ENCODE peak calls at places on chromosomes 3 and 15, in five cellular contexts. J, C, I, H and P are unnamed samples.

GRCh38 chr3:50627407-50628051 is 10.6 kb downstream of the MAPKAPK3 start:
- DNase-seq in J (no peak), C (no peak), I (peak; percentile 56), H (no peak), P (no peak)

GRCh38 chr3:151265866-151266265 is 12.5 kb downstream of the P2RY14 start:
- DNase-seq in J (peak; percentile 44), C (peak; percentile 26), I (no peak), H (peak; percentile 78), P (no peak)

GRCh38 chr3:48460517-48460902 is 14.0 kb downstream of the ATRIP start:
- DNase-seq in J (no peak), C (no peak), I (no peak), H (no peak), P (no peak)

GRCh38 chr3:120182613-120183524 is 88.6 kb upstream of the GSK3B start:
- DNase-seq in J (no peak), C (peak; percentile 36), I (peak; percentile 34), H (no peak), P (no peak)

GRCh38 chr3:17166369-17166768 is 281.6 kb downstream of the PLCL2 start:
- DNase-seq in J (no peak), C (no peak), I (no peak), H (no peak), P (no peak)

GRCh38 chr3:86245360-86245759 is 745.6 kb downstream of the VGLL3 start:
- DNase-seq in J (no peak), C (no peak), I (no peak), H (no peak), P (no peak)

GRCh38 chr3:41102053-41102556 is 97.2 kb upstream of the CTNNB1 start:
- DNase-seq in J (no peak), C (no peak), I (peak; percentile 67), H (no peak), P (no peak)

GRCh38 chr3:123336001-123336400 is 112.9 kb downstream of the ADCY5 start:
- DNase-seq in J (no peak), C (no peak), I (no peak), H (peak; percentile 58), P (no peak)

GRCh38 chr15:25860885-25861866 is 2.0 kb downstream of the ATP10A start:
- DNase-seq in J (no peak), C (no peak), I (no peak), H (no peak), P (no peak)

GRCh38 chr3:142226474-142226873 is 1.1 kb upstream of the GK5 start:
- DNase-seq in J (no peak), C (no peak), I (peak; percentile 12), H (no peak), P (no peak)

GRCh38 chr3:46858996-46859710 is 4.1 kb downstream of the MYL3 start:
- DNase-seq in J (no peak), C (no peak), I (no peak), H (peak; percentile 51), P (no peak)

GRCh38 chr3:621714-622113 is 425.2 kb downstream of the CHL1 start:
- DNase-seq in J (no peak), C (no peak), I (no peak), H (no peak), P (no peak)

GRCh38 chr15:82624008-82624407 is 23.2 kb downstream of the CPEB1 start:
- DNase-seq in J (no peak), C (no peak), I (no peak), H (no peak), P (no peak)

GRCh38 chr3:47344971-47345370 is 35.9 kb upstream of the PTPN23 start:
- DNase-seq in J (no peak), C (no peak), I (no peak), H (no peak), P (no peak)

GRCh38 chr3:119647177-119647576 is 13.2 kb downstream of the POPDC2 start:
- DNase-seq in J (no peak), C (no peak), I (no peak), H (no peak), P (no peak)

GRCh38 chr3:182697345-182697919 is 95.9 kb upstream of the ATP11B start:
- DNase-seq in J (no peak), C (no peak), I (no peak), H (no peak), P (no peak)

GRCh38 chr3:157692468-157692867 is 189.3 kb upstream of the VEPH1 start:
- DNase-seq in J (no peak), C (no peak), I (no peak), H (no peak), P (no peak)

GRCh38 chr15:74838117-74838516 is 4.8 kb downstream of the ULK3 start:
- DNase-seq in J (no peak), C (no peak), I (no peak), H (no peak), P (no peak)

GRCh38 chr3:21237638-21238037 is 513.4 kb downstream of the ZNF385D start:
- DNase-seq in J (no peak), C (no peak), I (no peak), H (no peak), P (no peak)

GRCh38 chr15:51982013-51982769 is 10.6 kb upstream of the LEO1 start:
- DNase-seq in J (no peak), C (peak; percentile 68), I (peak; percentile 89), H (no peak), P (peak; percentile 5)
- TF ChIP-seq CTCF in J (no peak), C (peak; percentile 47), I (peak; percentile 97), H (peak; percentile 65), P (peak; percentile 88)

DNA sequence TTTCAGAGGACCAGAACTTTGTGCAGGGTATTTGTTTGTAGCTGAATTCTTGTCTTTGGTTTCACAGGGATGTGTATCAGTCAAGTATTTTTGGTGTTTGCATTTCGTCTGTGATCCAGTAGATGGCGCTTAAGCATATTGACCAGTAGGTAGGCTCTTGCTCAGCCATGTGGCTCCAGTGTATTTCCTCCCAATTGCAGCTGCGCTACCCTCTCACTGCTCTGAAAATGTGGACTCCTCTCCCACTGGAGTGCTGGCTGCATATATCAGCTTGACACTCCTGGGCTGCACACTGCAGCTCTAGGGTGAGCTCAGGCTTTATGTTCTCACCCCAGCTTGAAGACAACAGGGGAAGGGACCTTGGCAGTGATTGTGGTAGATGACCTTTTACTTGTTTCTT is 1264.3 kb upstream of the ALCAM start:
- DNase-seq in J (no peak), C (peak; percentile 22), I (peak; percentile 51), H (no peak), P (no peak)
- TF ChIP-seq CTCF in J (no peak), C (peak; percentile 49), I (peak; percentile 41), H (peak; percentile 36), P (no peak)

GRCh38 chr3:156474560-156475389 is 80.1 kb downstream of the SSR3 start:
- DNase-seq in J (no peak), C (peak; percentile 18), I (no peak), H (no peak), P (no peak)
- TF ChIP-seq CTCF in J (no peak), C (peak; percentile 50), I (no peak), H (peak; percentile 33), P (peak; percentile 24)

GRCh38 chr3:113228969-113229368 is 17.6 kb downstream of the BOC start:
- DNase-seq in J (no peak), C (no peak), I (no peak), H (no peak), P (no peak)
- TF ChIP-seq CTCF in J (no peak), C (no peak), I (no peak), H (no peak), P (no peak)

GRCh38 chr3:55620361-55621025 is 133.4 kb upstream of the WNT5A start:
- DNase-seq in J (no peak), C (no peak), I (no peak), H (no peak), P (no peak)

GRCh38 chr3:55621026-55621422 is 133.9 kb upstream of the WNT5A start:
- DNase-seq in J (no peak), C (no peak), I (no peak), H (no peak), P (no peak)

GRCh38 chr3:55622733-55623132 is 135.6 kb upstream of the WNT5A start:
- DNase-seq in J (no peak), C (no peak), I (no peak), H (no peak), P (no peak)

GRCh38 chr3:55621648-55622047 is 134.5 kb upstream of the WNT5A start:
- DNase-seq in J (no peak), C (no peak), I (no peak), H (no peak), P (no peak)

DNA sequence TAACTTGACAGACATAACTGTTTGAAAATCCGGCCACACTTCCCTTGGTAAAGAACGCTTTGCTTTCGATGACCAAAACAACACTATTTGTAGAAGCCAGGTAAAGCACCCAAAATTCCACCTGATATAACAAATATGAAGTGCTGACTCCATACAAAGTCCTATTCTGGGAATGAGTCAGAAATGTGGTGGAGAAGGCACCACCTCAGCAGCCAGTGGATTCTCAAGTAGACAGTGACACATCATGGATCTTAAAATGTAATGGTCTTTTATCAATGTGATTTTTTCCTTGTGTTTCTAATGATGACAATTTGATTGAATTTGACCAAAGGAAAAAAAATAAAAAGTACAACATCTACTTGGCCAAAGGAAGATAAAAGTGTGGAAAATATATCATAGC is 135.0 kb upstream of the WNT5A start:
- DNase-seq in J (no peak), C (no peak), I (no peak), H (no peak), P (no peak)
- TF ChIP-seq CTCF in J (no peak), C (no peak), I (no peak), H (no peak), P (no peak)

DNA sequence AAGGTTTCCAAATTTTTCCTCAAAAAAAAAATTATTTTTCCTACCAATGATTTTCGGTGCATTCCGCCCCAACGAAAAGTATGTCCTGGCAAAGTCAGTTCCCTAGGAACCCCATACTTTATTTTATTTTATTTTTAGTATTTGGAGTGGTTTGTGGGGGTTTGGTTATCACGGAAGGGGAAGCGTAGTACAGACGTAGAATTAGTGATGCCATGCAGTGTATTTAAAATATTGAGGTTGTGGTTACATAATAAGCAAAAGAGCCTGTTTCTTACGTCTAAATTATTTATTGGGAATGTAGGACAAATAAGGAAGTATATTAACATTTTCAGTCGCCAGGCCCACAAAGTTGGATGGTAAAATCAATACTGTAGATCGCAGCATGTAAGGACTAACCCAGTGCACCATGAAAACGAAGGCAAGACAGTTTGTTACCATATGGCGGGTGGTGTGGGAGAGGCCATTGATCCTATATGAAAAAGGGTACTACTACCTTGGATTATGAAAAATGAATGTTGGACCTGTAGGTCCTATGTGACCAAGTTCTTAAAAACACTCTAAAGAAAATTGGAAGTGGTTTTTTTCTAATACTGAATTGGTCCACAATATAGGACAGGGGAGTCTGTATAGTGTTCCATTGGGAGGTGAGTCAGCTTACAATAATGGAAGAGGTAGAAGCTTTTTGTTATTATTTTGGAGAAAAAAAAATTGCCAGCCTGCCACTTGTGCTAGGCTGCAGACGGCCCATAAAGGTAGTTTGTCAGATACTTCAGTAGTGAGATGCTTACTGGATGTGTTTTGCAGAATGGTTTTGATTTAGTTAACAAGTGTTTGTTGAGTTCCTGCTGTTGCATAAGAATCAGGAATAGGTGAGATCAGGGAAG is 721 bp downstream of the DTWD1 start:
- DNase-seq in J (no peak), C (no peak), I (peak; percentile 0), H (no peak), P (no peak)
- TF ChIP-seq CTCF in J (no peak), C (no peak), I (no peak), H (no peak), P (no peak)